ENCODE peak calls at places on chromosomes 7 and 10, in nine cellular contexts. E, V, O, Q, T, M, U, F and H are unnamed samples.

GRCh38 chr7:156764016-156764669 is 123.6 kb downstream of the RNF32 start:
- DNase-seq in E (peak; percentile 74), V (peak; percentile 81), O (peak; percentile 71), Q (peak; percentile 65), T (peak; percentile 34), M (no peak), U (no peak), F (peak; percentile 36), H (peak; percentile 31)

GRCh38 chr7:18356195-18356645 is 139.3 kb upstream of the HDAC9 start:
- DNase-seq in E (peak; percentile 48), V (peak; percentile 40), O (no peak), Q (peak; percentile 36), T (no peak), M (no peak), U (no peak), F (peak; percentile 17), H (peak; percentile 16)

GRCh38 chr10:124151466-124152095 is 58.2 kb upstream of the CHST15 start:
- DNase-seq in E (no peak), V (no peak), O (no peak), Q (no peak), T (no peak), M (no peak), U (no peak), F (no peak), H (no peak)

GRCh38 chr10:122252805-122253204 is 18.3 kb upstream of the BTBD16 start:
- DNase-seq in E (no peak), V (no peak), O (no peak), Q (no peak), T (no peak), M (no peak), U (no peak), F (no peak), H (no peak)

GRCh38 chr10:987635-987905 is 664 bp upstream of the GTPBP4 start:
- DNase-seq in E (no peak), V (peak; percentile 27), O (peak; percentile 23), Q (peak; percentile 63), T (no peak), M (no peak), U (no peak), F (no peak), H (no peak)

GRCh38 chr7:52257890-52258289 is 777.5 kb upstream of the POM121L12 start:
- DNase-seq in E (no peak), V (no peak), O (no peak), Q (no peak), T (no peak), M (no peak), U (no peak), F (no peak), H (no peak)

GRCh38 chr7:76343294-76343930 is 15.4 kb downstream of the YWHAG start:
- DNase-seq in E (no peak), V (peak; percentile 71), O (peak; percentile 42), Q (no peak), T (no peak), M (no peak), U (no peak), F (no peak), H (no peak)

GRCh38 chr10:101043356-101043707 is 12.3 kb downstream of the SFXN3 start:
- DNase-seq in E (no peak), V (peak; percentile 15), O (no peak), Q (no peak), T (no peak), M (no peak), U (no peak), F (no peak), H (no peak)

GRCh38 chr10:116183733-116184447 is 89.1 kb downstream of the GFRA1 start:
- DNase-seq in E (peak; percentile 36), V (peak; percentile 7), O (peak; percentile 25), Q (peak; percentile 21), T (no peak), M (no peak), U (no peak), F (peak; percentile 24), H (no peak)

GRCh38 chr10:8180348-8180747 is 125.9 kb downstream of the GATA3 start:
- DNase-seq in E (no peak), V (no peak), O (no peak), Q (no peak), T (no peak), M (no peak), U (no peak), F (no peak), H (no peak)

GRCh38 chr7:68482800-68483199 is 1115.5 kb upstream of the AUTS2 start:
- DNase-seq in E (peak; percentile 32), V (no peak), O (no peak), Q (no peak), T (no peak), M (no peak), U (no peak), F (no peak), H (no peak)

GRCh38 chr7:29292886-29293658 is 98.5 kb downstream of the CHN2 start:
- DNase-seq in E (no peak), V (no peak), O (no peak), Q (no peak), T (no peak), M (no peak), U (no peak), F (no peak), H (no peak)

GRCh38 chr7:471866-472639 is 47.6 kb downstream of the PDGFA start:
- DNase-seq in E (peak; percentile 89), V (peak; percentile 86), O (peak; percentile 99), Q (no peak), T (peak; percentile 84), M (peak; percentile 89), U (peak; percentile 88), F (no peak), H (peak; percentile 97)

GRCh38 chr7:51310131-51310583 is 6.5 kb downstream of the COBL start:
- DNase-seq in E (no peak), V (no peak), O (no peak), Q (no peak), T (no peak), M (no peak), U (no peak), F (no peak), H (no peak)

GRCh38 chr10:33734393-33735110 is 400.1 kb upstream of the NRP1 start:
- DNase-seq in E (no peak), V (peak; percentile 46), O (peak; percentile 32), Q (no peak), T (no peak), M (no peak), U (no peak), F (no peak), H (no peak)

GRCh38 chr10:57694956-57695605 is 572.6 kb downstream of the IPMK start:
- DNase-seq in E (peak; percentile 16), V (peak; percentile 40), O (peak; percentile 5), Q (no peak), T (no peak), M (no peak), U (no peak), F (no peak), H (peak; percentile 21)

GRCh38 chr10:103668351-103669242 is 175.1 kb downstream of the NEURL1 start:
- DNase-seq in E (peak; percentile 61), V (peak; percentile 64), O (peak; percentile 47), Q (no peak), T (peak; percentile 81), M (no peak), U (no peak), F (no peak), H (no peak)
- H3K4me3 ChIP-seq in E (peak overlapping the region; percentile 39), V (peak overlapping the region; percentile 35), O (peak overlapping the region; percentile 35), Q (no peak overlapping the region), T (peak overlapping the region; percentile 23), M (peak overlapping the region; percentile 26), U (peak overlapping the region; percentile 29), F (peak overlapping the region; percentile 47), H (peak overlapping the region; percentile 23)

DNA sequence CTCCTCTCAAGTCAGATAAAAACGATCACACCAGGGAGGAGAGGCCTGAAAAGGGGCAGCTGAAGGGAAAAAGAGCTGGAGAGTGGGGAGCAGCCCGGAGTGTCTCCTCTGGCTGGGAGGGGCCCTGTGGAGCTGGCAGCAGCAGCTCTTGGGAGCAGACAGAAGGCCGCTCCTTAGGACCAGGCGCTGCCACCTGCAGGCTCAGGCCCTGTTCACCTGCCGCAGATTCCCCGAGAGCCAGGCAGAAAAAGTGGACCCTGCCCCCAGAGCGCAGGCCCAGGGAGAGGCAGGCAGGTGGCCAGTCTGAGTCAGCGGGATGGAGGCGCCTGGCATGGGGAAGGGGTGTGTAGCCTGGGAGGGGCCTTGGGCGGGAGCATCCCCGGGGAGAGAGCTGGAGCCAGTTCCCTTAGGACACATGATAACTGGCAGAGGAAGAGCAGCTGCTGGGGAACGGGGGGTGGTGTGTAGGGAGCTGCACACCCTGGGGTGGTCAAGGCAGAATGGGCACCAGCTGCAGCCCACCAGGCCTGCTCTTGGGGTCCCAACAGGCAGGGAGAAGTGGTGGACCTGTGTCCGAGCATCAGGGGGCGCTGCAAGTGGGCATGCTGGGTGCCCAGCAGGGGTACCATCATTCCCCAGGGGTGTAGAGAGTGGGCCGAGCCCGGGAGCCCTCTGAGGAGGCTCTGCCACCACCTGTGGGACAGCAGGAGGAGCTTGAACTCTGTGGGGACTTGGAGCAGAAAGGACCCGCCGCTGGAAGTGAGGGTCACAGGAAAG is 177.2 kb upstream of the RHEB start:
- DNase-seq in E (no peak), V (no peak), O (no peak), Q (peak; percentile 58), T (no peak), M (no peak), U (no peak), F (no peak), H (no peak)
- TF ChIP-seq CTCF in E (no peak), V (no peak), O (no peak), Q (peak; percentile 46), T (no peak), M (no peak), U (no peak), F (no peak), H (no peak)

DNA sequence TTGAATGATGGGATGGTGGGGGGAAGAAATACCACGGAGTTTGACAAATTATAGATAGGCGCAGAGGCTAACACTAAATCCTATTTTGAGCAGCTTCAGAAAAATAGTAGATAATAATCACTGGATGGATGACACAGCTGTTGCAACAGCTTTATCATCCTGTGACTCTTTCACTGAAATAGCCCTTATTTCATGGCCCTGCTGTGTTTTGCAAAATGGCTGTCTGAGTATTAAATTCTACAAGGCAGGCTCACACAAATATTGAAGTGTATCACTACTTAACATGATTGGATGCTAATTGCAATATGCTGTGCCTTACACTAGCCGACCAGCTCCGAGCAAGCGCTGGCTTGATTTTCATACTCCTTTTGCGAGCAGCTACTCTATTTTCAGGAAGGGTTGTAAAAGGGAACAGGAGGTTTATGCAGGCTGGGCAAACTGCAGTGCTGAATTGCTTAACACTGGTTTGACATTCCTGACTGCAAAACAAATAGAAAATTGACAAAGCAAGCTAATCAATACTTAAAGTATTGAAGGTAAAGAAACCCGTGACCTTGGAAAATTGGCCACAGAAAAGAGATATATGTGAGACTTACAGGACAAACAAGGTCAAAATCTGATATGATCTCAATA is 121.6 kb downstream of the CACNB2 start:
- DNase-seq in E (no peak), V (no peak), O (no peak), Q (no peak), T (no peak), M (no peak), U (no peak), F (no peak), H (no peak)
- H3K4me3 ChIP-seq in E (no peak overlapping the region), V (no peak overlapping the region), O (no peak overlapping the region), Q (no peak overlapping the region), T (no peak overlapping the region), M (no peak overlapping the region), U (no peak overlapping the region), F (no peak overlapping the region), H (no peak overlapping the region)

DNA sequence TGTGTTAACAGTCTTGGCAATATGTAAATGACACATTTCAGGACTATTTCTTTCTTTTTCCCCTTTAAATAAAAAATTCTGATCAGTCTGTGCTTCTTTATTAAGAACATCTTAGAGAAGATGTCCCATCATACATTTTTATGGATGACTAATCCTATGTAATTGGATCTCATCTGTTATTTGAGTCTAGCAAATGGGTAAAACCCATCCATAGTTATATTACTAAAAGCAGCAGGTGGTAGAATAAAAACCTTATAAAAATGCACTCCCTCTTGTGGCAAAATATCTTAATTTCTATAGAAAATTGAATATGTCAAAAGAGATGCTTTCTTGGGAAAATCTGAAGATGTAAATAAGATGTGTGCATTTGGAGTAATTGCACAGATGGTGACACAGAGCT is 35.3 kb downstream of the TRRAP start:
- DNase-seq in E (peak; percentile 20), V (peak; percentile 52), O (no peak), Q (no peak), T (no peak), M (no peak), U (no peak), F (peak; percentile 16), H (no peak)
- TF ChIP-seq CTCF in E (peak; percentile 21), V (no peak), O (no peak), Q (no peak), T (no peak), M (no peak), U (no peak), F (peak; percentile 6), H (no peak)